ENCODE peak calls at places on chromosome 6, in six cellular contexts. P, M, J, V, O and S are unnamed samples.

GRCh38 chr6:43776115-43776798 is 6.2 kb downstream of the VEGFA start:
- DNase-seq in P (no peak), M (no peak), J (no peak), V (no peak), O (no peak), S (no peak)

GRCh38 chr6:1076531-1077453 is 235.1 kb upstream of the FOXQ1 start:
- DNase-seq in P (no peak), M (no peak), J (no peak), V (no peak), O (no peak), S (no peak)

GRCh38 chr6:140041571-140042332 is 667.3 kb upstream of the CITED2 start:
- DNase-seq in P (no peak), M (no peak), J (no peak), V (no peak), O (no peak), S (no peak)

GRCh38 chr6:125794342-125795137 is 3.8 kb downstream of the NCOA7 start:
- DNase-seq in P (peak), M (no peak), J (no peak), V (no peak), O (no peak), S (no peak)

GRCh38 chr6:15665237-15665636 is 2.4 kb upstream of the DTNBP1 start:
- DNase-seq in P (no peak), M (no peak), J (no peak), V (no peak), O (no peak), S (no peak)

GRCh38 chr6:166237611-166238010 is 70.0 kb upstream of the TBXT start:
- DNase-seq in P (no peak), M (no peak), J (no peak), V (no peak), O (no peak), S (no peak)

GRCh38 chr6:83114164-83114563 is 46.7 kb downstream of the DOP1A start:
- DNase-seq in P (peak), M (no peak), J (peak), V (no peak), O (no peak), S (no peak)

GRCh38 chr6:54802775-54803631 is 43.6 kb upstream of the FAM83B start:
- DNase-seq in P (peak), M (no peak), J (peak), V (no peak), O (no peak), S (no peak)

GRCh38 chr6:93962566-93962965 is 543.2 kb upstream of the EPHA7 start:
- DNase-seq in P (no peak), M (no peak), J (no peak), V (no peak), O (no peak), S (no peak)

GRCh38 chr6:3867616-3868502 is 18.7 kb downstream of the FAM50B start:
- DNase-seq in P (peak), M (no peak), J (no peak), V (no peak), O (no peak), S (no peak)

GRCh38 chr6:119742188-119742803 is 392.7 kb upstream of the MAN1A1 start:
- DNase-seq in P (peak), M (peak), J (peak), V (no peak), O (peak), S (peak)

GRCh38 chr6:46014511-46015118 is 1.0 kb downstream of the CLIC5 start:
- DNase-seq in P (no peak), M (no peak), J (peak), V (no peak), O (no peak), S (peak)

GRCh38 chr6:111464184-111464583 is 18.8 kb downstream of the REV3L start:
- DNase-seq in P (peak), M (no peak), J (no peak), V (no peak), O (no peak), S (no peak)
- H4K91ac ChIP-seq in P (no peak), M (no peak), J (no peak), V (no peak), O (no peak), S (no peak)

GRCh38 chr6:152815230-152815922 is 64.8 kb downstream of the VIP start:
- DNase-seq in P (no peak), M (no peak), J (no peak), V (no peak), O (no peak), S (no peak)
- H4K91ac ChIP-seq in P (no peak), M (no peak), J (no peak), V (no peak), O (no peak), S (no peak)

DNA sequence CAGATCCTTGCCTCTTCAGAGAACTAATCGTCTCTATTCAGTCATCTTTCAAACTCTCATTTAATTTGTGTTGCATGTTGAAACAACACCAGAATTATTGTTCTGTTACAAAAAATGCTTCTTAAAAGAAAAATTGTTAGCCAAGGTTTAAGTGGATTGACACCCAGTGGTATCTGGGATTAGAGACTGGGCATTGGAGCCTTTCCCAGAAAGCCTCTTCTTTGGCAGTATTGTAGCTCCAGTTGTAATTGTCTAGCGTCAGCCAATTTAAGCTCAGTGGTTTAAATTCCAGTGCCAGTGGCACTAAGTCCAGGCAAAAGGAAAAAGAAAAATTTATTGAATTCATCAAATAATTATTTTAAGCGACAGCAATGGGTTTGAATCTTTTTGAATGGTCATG is 801 bp downstream of the CCDC28A start:
- DNase-seq in P (no peak), M (no peak), J (no peak), V (no peak), O (no peak), S (no peak)
- H4K91ac ChIP-seq in P (no peak), M (no peak), J (no peak), V (no peak), O (no peak), S (no peak)

GRCh38 chr6:134077301-134077700 is 24.9 kb upstream of the SLC2A12 start:
- DNase-seq in P (peak), M (no peak), J (peak), V (no peak), O (no peak), S (no peak)
- H4K91ac ChIP-seq in P (no peak), M (no peak), J (no peak), V (no peak), O (no peak), S (no peak)

GRCh38 chr6:35208419-35208818 is 5.3 kb upstream of the SCUBE3 start:
- DNase-seq in P (no peak), M (no peak), J (no peak), V (no peak), O (no peak), S (no peak)
- H4K91ac ChIP-seq in P (no peak), M (no peak), J (no peak), V (no peak), O (no peak), S (no peak)

GRCh38 chr6:20286968-20287565 is 74.8 kb upstream of the MBOAT1 start:
- DNase-seq in P (peak), M (no peak), J (no peak), V (no peak), O (no peak), S (no peak)
- H4K91ac ChIP-seq in P (no peak), M (no peak), J (no peak), V (no peak), O (no peak), S (no peak)